ENCODE peak calls at places on chromosomes 11 and 22, in five cellular contexts. Z is omental fat pad, C is esophagus squamous epithelium, F is tibial nerve, P is foreskin keratinocyte. Y is an unnamed sample.

GRCh38 chr22:24128631-24129601 is 52.4 kb upstream of the SUSD2 start:
- DNase-seq in P (no peak), F (no peak), C (no peak), Z (no peak), Y (no peak)

GRCh38 chr11:2263012-2263565 is 7.3 kb downstream of the ASCL2 start:
- DNase-seq in P (no peak), C (no peak), F (no peak), Z (no peak), Y (no peak)

GRCh38 chr11:44110231-44110679 is 14.8 kb downstream of the EXT2 start:
- DNase-seq in C (no peak), F (peak; percentile 69), Z (no peak), P (no peak), Y (no peak)

GRCh38 chr22:26845016-26845728 is 187.8 kb downstream of the MIAT start:
- DNase-seq in P (no peak), C (no peak), Z (no peak), F (no peak), Y (no peak)

GRCh38 chr11:5203366-5203765 is 2.9 kb upstream of the OR51V1 start:
- DNase-seq in C (no peak), F (no peak), Z (no peak), P (no peak), Y (no peak)

GRCh38 chr11:93986716-93987115 is 34.4 kb upstream of the HEPHL1 start:
- DNase-seq in Z (no peak), P (peak; percentile 62), C (no peak), F (no peak), Y (no peak)

GRCh38 chr11:126332221-126332711 is 23.2 kb upstream of the ST3GAL4 start:
- DNase-seq in Z (peak; percentile 58), C (no peak), F (peak; percentile 58), P (peak; percentile 63), Y (no peak)

GRCh38 chr11:16786131-16786530 is 47.7 kb downstream of the C11orf58 start:
- DNase-seq in C (no peak), F (no peak), P (no peak), Z (no peak), Y (no peak)

GRCh38 chr11:128457874-128458273 is 129.5 kb downstream of the ETS1 start:
- DNase-seq in F (no peak), P (no peak), Z (no peak), C (no peak), Y (no peak)

GRCh38 chr11:22711880-22712279 is 45.5 kb downstream of the GAS2 start:
- DNase-seq in F (no peak), C (no peak), Z (no peak), P (peak; percentile 79), Y (no peak)

GRCh38 chr11:116925050-116925449 is 87.6 kb upstream of the APOA1 start:
- DNase-seq in F (no peak), P (no peak), C (no peak), Z (no peak), Y (no peak)

GRCh38 chr11:37277896-37278465 is 679.9 kb upstream of the RAG2 start:
- DNase-seq in F (no peak), C (no peak), Z (no peak), P (no peak), Y (no peak)

GRCh38 chr11:46554205-46555162 is 39.3 kb downstream of the AMBRA1 start:
- DNase-seq in Z (no peak), C (no peak), F (peak; percentile 55), P (peak; percentile 78), Y (no peak)

GRCh38 chr11:120690406-120690805 is 178.9 kb downstream of the GRIK4 start:
- DNase-seq in C (no peak), P (no peak), Z (no peak), F (no peak), Y (no peak)

GRCh38 chr11:116851631-116852030 is 14.2 kb upstream of the APOA1 start:
- DNase-seq in P (no peak), C (no peak), F (no peak), Z (no peak), Y (no peak)

GRCh38 chr22:49420651-49421050 is 407.0 kb downstream of the BRD1 start:
- DNase-seq in Z (no peak), F (no peak), C (no peak), P (no peak), Y (no peak)

GRCh38 chr22:40121463-40121862 is 56.3 kb upstream of the TNRC6B start:
- DNase-seq in C (no peak), P (no peak), F (no peak), Z (no peak), Y (no peak)

GRCh38 chr11:75715688-75716087 is 1.9 kb upstream of the MOGAT2 start:
- DNase-seq in Z (no peak), P (no peak), C (no peak), F (no peak), Y (no peak)

GRCh38 chr11:134440851-134441645 is 29.0 kb upstream of the B3GAT1 start:
- DNase-seq in C (no peak), F (no peak), Z (no peak), P (no peak), Y (no peak)

GRCh38 chr11:119374632-119375394 is 6.7 kb downstream of the USP2 start:
- DNase-seq in P (no peak), Z (no peak), C (no peak), F (no peak), Y (no peak)

GRCh38 chr11:91981995-91982394 is 242.6 kb upstream of the FAT3 start:
- DNase-seq in P (peak; percentile 89), Z (no peak), F (peak; percentile 69), C (no peak), Y (no peak)

GRCh38 chr11:33040862-33041453 is 1.6 kb downstream of the TCP11L1 start:
- DNase-seq in Z (no peak), F (no peak), P (no peak), C (no peak), Y (no peak)

GRCh38 chr11:125902927-125903752 is at the start of gene PUS3:
- DNase-seq in F (peak; percentile 89), Z (peak; percentile 78), P (peak; percentile 73), C (peak; percentile 33), Y (peak; percentile 27)

GRCh38 chr22:18110944-18111758 is 542 bp downstream of the TUBA8 start:
- DNase-seq in C (no peak), F (no peak), P (no peak), Z (no peak), Y (no peak)

GRCh38 chr22:46652081-46652929 is 32.1 kb downstream of the GRAMD4 start:
- DNase-seq in P (no peak), C (no peak), F (no peak), Z (no peak), Y (no peak)

GRCh38 chr11:121829159-121829643 is 286.8 kb downstream of the BLID start:
- DNase-seq in Z (no peak), F (peak; percentile 26), P (peak; percentile 93), C (no peak), Y (no peak)

GRCh38 chr11:61004037-61004641 is 32.7 kb downstream of the CD6 start:
- DNase-seq in F (no peak), C (no peak), Z (no peak), P (no peak), Y (no peak)

GRCh38 chr11:117794144-117794543 is 2.9 kb downstream of the DSCAML1 start:
- DNase-seq in Z (no peak), C (no peak), P (no peak), F (no peak), Y (no peak)

GRCh38 chr11:86735462-86736302 is 63.3 kb upstream of the ME3 start:
- DNase-seq in C (no peak), F (no peak), Z (no peak), P (no peak), Y (no peak)

GRCh38 chr11:94602430-94603372 is 35.5 kb downstream of the PIWIL4 start:
- DNase-seq in F (peak; percentile 55), Z (no peak), P (peak; percentile 60), C (no peak), Y (no peak)

GRCh38 chr11:64660706-64661105 is 62.3 kb downstream of the NRXN2 start:
- DNase-seq in C (no peak), F (no peak), P (no peak), Z (no peak), Y (no peak)

GRCh38 chr11:99325807-99326206 is 305.1 kb downstream of the CNTN5 start:
- DNase-seq in F (no peak), P (peak; percentile 89), Z (no peak), C (no peak), Y (no peak)

GRCh38 chr22:37657590-37658132 is 862 bp upstream of the PDXP start:
- DNase-seq in F (no peak), C (no peak), P (no peak), Z (no peak), Y (no peak)